ENCODE peak calls at places on chromosomes 2 and 18, in ten cellular contexts. One of them, this sample, is unnamed.
A peak's percentile ranks its signal among the peaks of the same experiment; 100 is the strongest.

GRCh38 chr2:43481927-43482542 is 113.8 kb downstream of the THADA start:
- DNase-seq in cerebellar cortex: no peak
- DNase-seq in left cardiac atrium: no peak
- DNase-seq in uterus: no peak
- DNase-seq in NCI-H2029 treated with DMSO at 0.1 percent for 48 hours: no peak
- DNase-seq in AG04449: no peak
- DNase-seq in NCI-H2171 treated with DMSO at 0.1 percent for 48 hours: no peak
- DNase-seq in stimulated activated naive B cell treated with anti-CD40 and anti-IgM and Interleukin-4, amounts not matched to agents 10 μg/mL and 1 μg/mL and 100 μg/mL, for 72 hours: no peak
- DNase-seq in islet precursor cell: no peak
- DNase-seq in NCI-H1092: no peak
- DNase-seq in this sample: no peak

GRCh38 chr2:85506768-85507181 is 32.2 kb upstream of the MAT2A start:
- DNase-seq in cerebellar cortex: no peak
- DNase-seq in AG04449: no peak
- DNase-seq in islet precursor cell: no peak
- DNase-seq in NCI-H2171 treated with DMSO at 0.1 percent for 48 hours: no peak
- DNase-seq in NCI-H2029 treated with DMSO at 0.1 percent for 48 hours: no peak
- DNase-seq in NCI-H1092: no peak
- DNase-seq in stimulated activated naive B cell treated with anti-CD40 and anti-IgM and Interleukin-4, amounts not matched to agents 10 μg/mL and 1 μg/mL and 100 μg/mL, for 72 hours: no peak
- DNase-seq in uterus: no peak
- DNase-seq in left cardiac atrium: no peak
- DNase-seq in this sample: no peak

GRCh38 chr2:86520153-86520552 is 43.1 kb downstream of the CHMP3 start:
- DNase-seq in NCI-H1092: no peak
- DNase-seq in AG04449: no peak
- DNase-seq in islet precursor cell: no peak
- DNase-seq in stimulated activated naive B cell treated with anti-CD40 and anti-IgM and Interleukin-4, amounts not matched to agents 10 μg/mL and 1 μg/mL and 100 μg/mL, for 72 hours: no peak
- DNase-seq in NCI-H2029 treated with DMSO at 0.1 percent for 48 hours: no peak
- DNase-seq in left cardiac atrium: no peak
- DNase-seq in cerebellar cortex: no peak
- DNase-seq in uterus: no peak
- DNase-seq in NCI-H2171 treated with DMSO at 0.1 percent for 48 hours: no peak
- DNase-seq in this sample: no peak

GRCh38 chr2:152038451-152038958 is 60.3 kb downstream of the CACNB4 start:
- DNase-seq in left cardiac atrium: peak; percentile 51
- DNase-seq in uterus: no peak
- DNase-seq in islet precursor cell: peak; percentile 81
- DNase-seq in AG04449: no peak
- DNase-seq in NCI-H2029 treated with DMSO at 0.1 percent for 48 hours: no peak
- DNase-seq in stimulated activated naive B cell treated with anti-CD40 and anti-IgM and Interleukin-4, amounts not matched to agents 10 μg/mL and 1 μg/mL and 100 μg/mL, for 72 hours: no peak
- DNase-seq in NCI-H2171 treated with DMSO at 0.1 percent for 48 hours: peak; percentile 76
- DNase-seq in cerebellar cortex: no peak
- DNase-seq in NCI-H1092: no peak
- DNase-seq in this sample: peak; percentile 21

GRCh38 chr18:23752796-23753195 is 63.5 kb downstream of the LAMA3 start:
- DNase-seq in islet precursor cell: no peak
- DNase-seq in cerebellar cortex: peak; percentile 11
- DNase-seq in left cardiac atrium: no peak
- DNase-seq in uterus: no peak
- DNase-seq in NCI-H1092: no peak
- DNase-seq in NCI-H2171 treated with DMSO at 0.1 percent for 48 hours: no peak
- DNase-seq in NCI-H2029 treated with DMSO at 0.1 percent for 48 hours: no peak
- DNase-seq in AG04449: no peak
- DNase-seq in stimulated activated naive B cell treated with anti-CD40 and anti-IgM and Interleukin-4, amounts not matched to agents 10 μg/mL and 1 μg/mL and 100 μg/mL, for 72 hours: no peak
- DNase-seq in this sample: no peak

GRCh38 chr2:108106746-108107145 is 120.4 kb downstream of the SLC5A7 start:
- DNase-seq in AG04449: no peak
- DNase-seq in islet precursor cell: no peak
- DNase-seq in left cardiac atrium: no peak
- DNase-seq in stimulated activated naive B cell treated with anti-CD40 and anti-IgM and Interleukin-4, amounts not matched to agents 10 μg/mL and 1 μg/mL and 100 μg/mL, for 72 hours: no peak
- DNase-seq in NCI-H2029 treated with DMSO at 0.1 percent for 48 hours: no peak
- DNase-seq in cerebellar cortex: no peak
- DNase-seq in uterus: no peak
- DNase-seq in NCI-H1092: no peak
- DNase-seq in NCI-H2171 treated with DMSO at 0.1 percent for 48 hours: no peak
- DNase-seq in this sample: peak; percentile 58

GRCh38 chr2:38751847-38752410 is 768 bp upstream of the SRSF7 start:
- DNase-seq in cerebellar cortex: peak; percentile 44
- DNase-seq in NCI-H2029 treated with DMSO at 0.1 percent for 48 hours: no peak
- DNase-seq in uterus: no peak
- DNase-seq in NCI-H2171 treated with DMSO at 0.1 percent for 48 hours: no peak
- DNase-seq in stimulated activated naive B cell treated with anti-CD40 and anti-IgM and Interleukin-4, amounts not matched to agents 10 μg/mL and 1 μg/mL and 100 μg/mL, for 72 hours: no peak
- DNase-seq in AG04449: no peak
- DNase-seq in left cardiac atrium: no peak
- DNase-seq in islet precursor cell: no peak
- DNase-seq in NCI-H1092: peak; percentile 23
- DNase-seq in this sample: peak; percentile 76

GRCh38 chr2:38922902-38923301 is 33.2 kb downstream of the ARHGEF33 start:
- DNase-seq in NCI-H2029 treated with DMSO at 0.1 percent for 48 hours: no peak
- DNase-seq in AG04449: no peak
- DNase-seq in NCI-H1092: no peak
- DNase-seq in uterus: no peak
- DNase-seq in cerebellar cortex: no peak
- DNase-seq in stimulated activated naive B cell treated with anti-CD40 and anti-IgM and Interleukin-4, amounts not matched to agents 10 μg/mL and 1 μg/mL and 100 μg/mL, for 72 hours: no peak
- DNase-seq in NCI-H2171 treated with DMSO at 0.1 percent for 48 hours: no peak
- DNase-seq in islet precursor cell: no peak
- DNase-seq in left cardiac atrium: no peak
- DNase-seq in this sample: no peak